ENCODE peak calls at places on chromosomes 2 and 18, in six cellular contexts. One of them, this sample, is unnamed.

GRCh38 chr2:37671013-37671815 is at the start of gene CDC42EP3:
- DNase-seq in stimulated activated naive CD8-positive, alpha-beta T cell treated with anti-CD3 and anti-CD28 coated beads, Interleukin-15, Interleukin-2, amounts not matched to agents 100 U/mL and 50 U/mL, for 24 hours: peak
- DNase-seq in HEK293T: peak
- DNase-seq in T-helper 9 cell: peak
- DNase-seq in DMS153: no peak
- DNase-seq in NCI-H1092 treated with DMSO at 0.1 percent for 48 hours: peak
- DNase-seq in this sample: peak

GRCh38 chr18:21740474-21740723 is 193 bp upstream of the MIB1 start:
- DNase-seq in NCI-H1092 treated with DMSO at 0.1 percent for 48 hours: no peak
- DNase-seq in DMS153: no peak
- DNase-seq in T-helper 9 cell: no peak
- DNase-seq in stimulated activated naive CD8-positive, alpha-beta T cell treated with anti-CD3 and anti-CD28 coated beads, Interleukin-15, Interleukin-2, amounts not matched to agents 100 U/mL and 50 U/mL, for 24 hours: no peak
- DNase-seq in HEK293T: peak
- DNase-seq in this sample: peak

GRCh38 chr2:68465081-68465916 is 1.8 kb downstream of the FBXO48 start:
- DNase-seq in stimulated activated naive CD8-positive, alpha-beta T cell treated with anti-CD3 and anti-CD28 coated beads, Interleukin-15, Interleukin-2, amounts not matched to agents 100 U/mL and 50 U/mL, for 24 hours: peak
- DNase-seq in NCI-H1092 treated with DMSO at 0.1 percent for 48 hours: no peak
- DNase-seq in T-helper 9 cell: no peak
- DNase-seq in DMS153: no peak
- DNase-seq in HEK293T: no peak
- DNase-seq in this sample: no peak

GRCh38 chr2:25161055-25161781 is 7.2 kb downstream of the POMC start:
- DNase-seq in NCI-H1092 treated with DMSO at 0.1 percent for 48 hours: no peak
- DNase-seq in stimulated activated naive CD8-positive, alpha-beta T cell treated with anti-CD3 and anti-CD28 coated beads, Interleukin-15, Interleukin-2, amounts not matched to agents 100 U/mL and 50 U/mL, for 24 hours: peak
- DNase-seq in T-helper 9 cell: peak
- DNase-seq in DMS153: no peak
- DNase-seq in HEK293T: no peak
- DNase-seq in this sample: no peak

GRCh38 chr2:217954469-217954868 is 48.3 kb downstream of the TNS1 start:
- DNase-seq in DMS153: peak
- DNase-seq in HEK293T: no peak
- DNase-seq in NCI-H1092 treated with DMSO at 0.1 percent for 48 hours: no peak
- DNase-seq in T-helper 9 cell: no peak
- DNase-seq in stimulated activated naive CD8-positive, alpha-beta T cell treated with anti-CD3 and anti-CD28 coated beads, Interleukin-15, Interleukin-2, amounts not matched to agents 100 U/mL and 50 U/mL, for 24 hours: no peak
- DNase-seq in this sample: no peak

GRCh38 chr2:167342769-167343168 is 454.5 kb downstream of the XIRP2 start:
- DNase-seq in NCI-H1092 treated with DMSO at 0.1 percent for 48 hours: no peak
- DNase-seq in HEK293T: no peak
- DNase-seq in stimulated activated naive CD8-positive, alpha-beta T cell treated with anti-CD3 and anti-CD28 coated beads, Interleukin-15, Interleukin-2, amounts not matched to agents 100 U/mL and 50 U/mL, for 24 hours: no peak
- DNase-seq in DMS153: no peak
- DNase-seq in T-helper 9 cell: no peak
- DNase-seq in this sample: no peak

GRCh38 chr2:128949360-128949759 is 630.7 kb upstream of the HS6ST1 start:
- DNase-seq in NCI-H1092 treated with DMSO at 0.1 percent for 48 hours: no peak
- DNase-seq in HEK293T: no peak
- DNase-seq in DMS153: no peak
- DNase-seq in stimulated activated naive CD8-positive, alpha-beta T cell treated with anti-CD3 and anti-CD28 coated beads, Interleukin-15, Interleukin-2, amounts not matched to agents 100 U/mL and 50 U/mL, for 24 hours: no peak
- DNase-seq in T-helper 9 cell: no peak
- DNase-seq in this sample: no peak

GRCh38 chr2:84299211-84299775 is 159.8 kb downstream of the SUCLG1 start:
- DNase-seq in NCI-H1092 treated with DMSO at 0.1 percent for 48 hours: no peak
- DNase-seq in T-helper 9 cell: no peak
- DNase-seq in stimulated activated naive CD8-positive, alpha-beta T cell treated with anti-CD3 and anti-CD28 coated beads, Interleukin-15, Interleukin-2, amounts not matched to agents 100 U/mL and 50 U/mL, for 24 hours: no peak
- DNase-seq in HEK293T: no peak
- DNase-seq in DMS153: no peak
- DNase-seq in this sample: no peak

GRCh38 chr18:2091937-2092336 is 479.4 kb downstream of the METTL4 start:
- DNase-seq in NCI-H1092 treated with DMSO at 0.1 percent for 48 hours: no peak
- DNase-seq in HEK293T: no peak
- DNase-seq in stimulated activated naive CD8-positive, alpha-beta T cell treated with anti-CD3 and anti-CD28 coated beads, Interleukin-15, Interleukin-2, amounts not matched to agents 100 U/mL and 50 U/mL, for 24 hours: no peak
- DNase-seq in DMS153: no peak
- DNase-seq in T-helper 9 cell: no peak
- DNase-seq in this sample: no peak

GRCh38 chr2:19462228-19462627 is 103.8 kb upstream of the OSR1 start:
- DNase-seq in DMS153: no peak
- DNase-seq in T-helper 9 cell: no peak
- DNase-seq in stimulated activated naive CD8-positive, alpha-beta T cell treated with anti-CD3 and anti-CD28 coated beads, Interleukin-15, Interleukin-2, amounts not matched to agents 100 U/mL and 50 U/mL, for 24 hours: no peak
- DNase-seq in HEK293T: no peak
- DNase-seq in NCI-H1092 treated with DMSO at 0.1 percent for 48 hours: no peak
- DNase-seq in this sample: no peak

GRCh38 chr2:144479138-144479537 is 40.8 kb downstream of the ZEB2 start:
- DNase-seq in NCI-H1092 treated with DMSO at 0.1 percent for 48 hours: no peak
- DNase-seq in HEK293T: no peak
- DNase-seq in T-helper 9 cell: no peak
- DNase-seq in stimulated activated naive CD8-positive, alpha-beta T cell treated with anti-CD3 and anti-CD28 coated beads, Interleukin-15, Interleukin-2, amounts not matched to agents 100 U/mL and 50 U/mL, for 24 hours: no peak
- DNase-seq in DMS153: no peak
- DNase-seq in this sample: no peak

GRCh38 chr2:143431316-143431715 is 302.1 kb downstream of the ARHGAP15 start:
- DNase-seq in T-helper 9 cell: no peak
- DNase-seq in DMS153: no peak
- DNase-seq in NCI-H1092 treated with DMSO at 0.1 percent for 48 hours: no peak
- DNase-seq in HEK293T: no peak
- DNase-seq in stimulated activated naive CD8-positive, alpha-beta T cell treated with anti-CD3 and anti-CD28 coated beads, Interleukin-15, Interleukin-2, amounts not matched to agents 100 U/mL and 50 U/mL, for 24 hours: no peak
- DNase-seq in this sample: no peak

GRCh38 chr2:97730245-97730644 is 16.9 kb downstream of the ZAP70 start:
- DNase-seq in DMS153: no peak
- DNase-seq in HEK293T: no peak
- DNase-seq in stimulated activated naive CD8-positive, alpha-beta T cell treated with anti-CD3 and anti-CD28 coated beads, Interleukin-15, Interleukin-2, amounts not matched to agents 100 U/mL and 50 U/mL, for 24 hours: no peak
- DNase-seq in T-helper 9 cell: no peak
- DNase-seq in NCI-H1092 treated with DMSO at 0.1 percent for 48 hours: no peak
- DNase-seq in this sample: no peak

GRCh38 chr2:11554430-11554764 is 20.6 kb downstream of the GREB1 start:
- DNase-seq in HEK293T: no peak
- DNase-seq in stimulated activated naive CD8-positive, alpha-beta T cell treated with anti-CD3 and anti-CD28 coated beads, Interleukin-15, Interleukin-2, amounts not matched to agents 100 U/mL and 50 U/mL, for 24 hours: no peak
- DNase-seq in DMS153: no peak
- DNase-seq in T-helper 9 cell: no peak
- DNase-seq in NCI-H1092 treated with DMSO at 0.1 percent for 48 hours: no peak
- DNase-seq in this sample: no peak

GRCh38 chr2:67895171-67895941 is 167.4 kb downstream of the C1D start:
- DNase-seq in NCI-H1092 treated with DMSO at 0.1 percent for 48 hours: no peak
- DNase-seq in stimulated activated naive CD8-positive, alpha-beta T cell treated with anti-CD3 and anti-CD28 coated beads, Interleukin-15, Interleukin-2, amounts not matched to agents 100 U/mL and 50 U/mL, for 24 hours: no peak
- DNase-seq in HEK293T: peak
- DNase-seq in T-helper 9 cell: no peak
- DNase-seq in DMS153: peak
- DNase-seq in this sample: no peak

GRCh38 chr2:47083485-47083884 is 71.6 kb downstream of the STPG4 start:
- DNase-seq in stimulated activated naive CD8-positive, alpha-beta T cell treated with anti-CD3 and anti-CD28 coated beads, Interleukin-15, Interleukin-2, amounts not matched to agents 100 U/mL and 50 U/mL, for 24 hours: no peak
- DNase-seq in T-helper 9 cell: no peak
- DNase-seq in HEK293T: no peak
- DNase-seq in DMS153: no peak
- DNase-seq in NCI-H1092 treated with DMSO at 0.1 percent for 48 hours: no peak
- DNase-seq in this sample: no peak

GRCh38 chr18:44742741-44743311 is 62.1 kb downstream of the SETBP1 start:
- DNase-seq in stimulated activated naive CD8-positive, alpha-beta T cell treated with anti-CD3 and anti-CD28 coated beads, Interleukin-15, Interleukin-2, amounts not matched to agents 100 U/mL and 50 U/mL, for 24 hours: no peak
- DNase-seq in NCI-H1092 treated with DMSO at 0.1 percent for 48 hours: peak
- DNase-seq in T-helper 9 cell: no peak
- DNase-seq in HEK293T: no peak
- DNase-seq in DMS153: peak
- DNase-seq in this sample: no peak

GRCh38 chr2:55111570-55112228 is 61.4 kb upstream of the RTN4 start:
- DNase-seq in T-helper 9 cell: no peak
- DNase-seq in NCI-H1092 treated with DMSO at 0.1 percent for 48 hours: peak
- DNase-seq in stimulated activated naive CD8-positive, alpha-beta T cell treated with anti-CD3 and anti-CD28 coated beads, Interleukin-15, Interleukin-2, amounts not matched to agents 100 U/mL and 50 U/mL, for 24 hours: no peak
- DNase-seq in HEK293T: peak
- DNase-seq in DMS153: peak
- DNase-seq in this sample: peak

GRCh38 chr18:10145523-10145922 is 231.7 kb downstream of the VAPA start:
- DNase-seq in stimulated activated naive CD8-positive, alpha-beta T cell treated with anti-CD3 and anti-CD28 coated beads, Interleukin-15, Interleukin-2, amounts not matched to agents 100 U/mL and 50 U/mL, for 24 hours: no peak
- DNase-seq in HEK293T: no peak
- DNase-seq in NCI-H1092 treated with DMSO at 0.1 percent for 48 hours: no peak
- DNase-seq in T-helper 9 cell: no peak
- DNase-seq in DMS153: no peak
- DNase-seq in this sample: no peak

GRCh38 chr2:33671198-33671597 is 72.1 kb upstream of the FAM98A start:
- DNase-seq in DMS153: no peak
- DNase-seq in T-helper 9 cell: no peak
- DNase-seq in stimulated activated naive CD8-positive, alpha-beta T cell treated with anti-CD3 and anti-CD28 coated beads, Interleukin-15, Interleukin-2, amounts not matched to agents 100 U/mL and 50 U/mL, for 24 hours: no peak
- DNase-seq in NCI-H1092 treated with DMSO at 0.1 percent for 48 hours: no peak
- DNase-seq in HEK293T: no peak
- DNase-seq in this sample: no peak

GRCh38 chr2:217816396-217816869 is 186.4 kb downstream of the TNS1 start:
- DNase-seq in NCI-H1092 treated with DMSO at 0.1 percent for 48 hours: no peak
- DNase-seq in DMS153: no peak
- DNase-seq in stimulated activated naive CD8-positive, alpha-beta T cell treated with anti-CD3 and anti-CD28 coated beads, Interleukin-15, Interleukin-2, amounts not matched to agents 100 U/mL and 50 U/mL, for 24 hours: no peak
- DNase-seq in HEK293T: no peak
- DNase-seq in T-helper 9 cell: no peak
- DNase-seq in this sample: no peak

GRCh38 chr2:46909771-46910419 is 5.7 kb downstream of the MCFD2 start:
- DNase-seq in HEK293T: no peak
- DNase-seq in stimulated activated naive CD8-positive, alpha-beta T cell treated with anti-CD3 and anti-CD28 coated beads, Interleukin-15, Interleukin-2, amounts not matched to agents 100 U/mL and 50 U/mL, for 24 hours: peak
- DNase-seq in DMS153: no peak
- DNase-seq in T-helper 9 cell: no peak
- DNase-seq in NCI-H1092 treated with DMSO at 0.1 percent for 48 hours: no peak
- DNase-seq in this sample: no peak

GRCh38 chr18:2687390-2688001 is 32.0 kb downstream of the SMCHD1 start:
- DNase-seq in DMS153: no peak
- DNase-seq in NCI-H1092 treated with DMSO at 0.1 percent for 48 hours: no peak
- DNase-seq in T-helper 9 cell: no peak
- DNase-seq in stimulated activated naive CD8-positive, alpha-beta T cell treated with anti-CD3 and anti-CD28 coated beads, Interleukin-15, Interleukin-2, amounts not matched to agents 100 U/mL and 50 U/mL, for 24 hours: no peak
- DNase-seq in HEK293T: no peak
- DNase-seq in this sample: no peak

GRCh38 chr2:85468704-85469349 is 50.3 kb downstream of the SH2D6 start:
- DNase-seq in HEK293T: no peak
- DNase-seq in DMS153: peak
- DNase-seq in stimulated activated naive CD8-positive, alpha-beta T cell treated with anti-CD3 and anti-CD28 coated beads, Interleukin-15, Interleukin-2, amounts not matched to agents 100 U/mL and 50 U/mL, for 24 hours: no peak
- DNase-seq in T-helper 9 cell: no peak
- DNase-seq in NCI-H1092 treated with DMSO at 0.1 percent for 48 hours: peak
- DNase-seq in this sample: no peak

GRCh38 chr18:49901862-49902340 is 88.6 kb upstream of the ACAA2 start:
- DNase-seq in DMS153: no peak
- DNase-seq in HEK293T: no peak
- DNase-seq in T-helper 9 cell: no peak
- DNase-seq in NCI-H1092 treated with DMSO at 0.1 percent for 48 hours: no peak
- DNase-seq in stimulated activated naive CD8-positive, alpha-beta T cell treated with anti-CD3 and anti-CD28 coated beads, Interleukin-15, Interleukin-2, amounts not matched to agents 100 U/mL and 50 U/mL, for 24 hours: no peak
- DNase-seq in this sample: no peak

GRCh38 chr2:104867351-104868080 is 13.6 kb downstream of the POU3F3 start:
- DNase-seq in stimulated activated naive CD8-positive, alpha-beta T cell treated with anti-CD3 and anti-CD28 coated beads, Interleukin-15, Interleukin-2, amounts not matched to agents 100 U/mL and 50 U/mL, for 24 hours: no peak
- DNase-seq in HEK293T: no peak
- DNase-seq in NCI-H1092 treated with DMSO at 0.1 percent for 48 hours: no peak
- DNase-seq in T-helper 9 cell: no peak
- DNase-seq in DMS153: no peak
- DNase-seq in this sample: no peak

GRCh38 chr2:101173707-101174295 is 22.6 kb upstream of the TBC1D8 start:
- DNase-seq in HEK293T: no peak
- DNase-seq in stimulated activated naive CD8-positive, alpha-beta T cell treated with anti-CD3 and anti-CD28 coated beads, Interleukin-15, Interleukin-2, amounts not matched to agents 100 U/mL and 50 U/mL, for 24 hours: peak
- DNase-seq in T-helper 9 cell: no peak
- DNase-seq in DMS153: no peak
- DNase-seq in NCI-H1092 treated with DMSO at 0.1 percent for 48 hours: no peak
- DNase-seq in this sample: no peak

GRCh38 chr2:190447766-190448165 is 39.6 kb downstream of the MFSD6 start:
- DNase-seq in stimulated activated naive CD8-positive, alpha-beta T cell treated with anti-CD3 and anti-CD28 coated beads, Interleukin-15, Interleukin-2, amounts not matched to agents 100 U/mL and 50 U/mL, for 24 hours: no peak
- DNase-seq in NCI-H1092 treated with DMSO at 0.1 percent for 48 hours: no peak
- DNase-seq in HEK293T: no peak
- DNase-seq in DMS153: no peak
- DNase-seq in T-helper 9 cell: no peak
- DNase-seq in this sample: no peak

GRCh38 chr18:26322892-26323653 is 96.8 kb downstream of the TAF4B start:
- DNase-seq in HEK293T: no peak
- DNase-seq in stimulated activated naive CD8-positive, alpha-beta T cell treated with anti-CD3 and anti-CD28 coated beads, Interleukin-15, Interleukin-2, amounts not matched to agents 100 U/mL and 50 U/mL, for 24 hours: no peak
- DNase-seq in NCI-H1092 treated with DMSO at 0.1 percent for 48 hours: no peak
- DNase-seq in T-helper 9 cell: no peak
- DNase-seq in DMS153: no peak
- DNase-seq in this sample: no peak

GRCh38 chr2:220147590-220147989 is 520.2 kb downstream of the SLC4A3 start:
- DNase-seq in NCI-H1092 treated with DMSO at 0.1 percent for 48 hours: no peak
- DNase-seq in T-helper 9 cell: no peak
- DNase-seq in HEK293T: no peak
- DNase-seq in stimulated activated naive CD8-positive, alpha-beta T cell treated with anti-CD3 and anti-CD28 coated beads, Interleukin-15, Interleukin-2, amounts not matched to agents 100 U/mL and 50 U/mL, for 24 hours: no peak
- DNase-seq in DMS153: no peak
- DNase-seq in this sample: no peak

GRCh38 chr18:13217466-13217961 is 1.0 kb upstream of the LDLRAD4 start:
- DNase-seq in NCI-H1092 treated with DMSO at 0.1 percent for 48 hours: peak
- DNase-seq in DMS153: no peak
- DNase-seq in T-helper 9 cell: peak
- DNase-seq in stimulated activated naive CD8-positive, alpha-beta T cell treated with anti-CD3 and anti-CD28 coated beads, Interleukin-15, Interleukin-2, amounts not matched to agents 100 U/mL and 50 U/mL, for 24 hours: peak
- DNase-seq in HEK293T: peak
- DNase-seq in this sample: peak

GRCh38 chr2:22907330-22907729 is 477.6 kb upstream of the KLHL29 start:
- DNase-seq in DMS153: no peak
- DNase-seq in stimulated activated naive CD8-positive, alpha-beta T cell treated with anti-CD3 and anti-CD28 coated beads, Interleukin-15, Interleukin-2, amounts not matched to agents 100 U/mL and 50 U/mL, for 24 hours: no peak
- DNase-seq in HEK293T: no peak
- DNase-seq in NCI-H1092 treated with DMSO at 0.1 percent for 48 hours: no peak
- DNase-seq in T-helper 9 cell: no peak
- DNase-seq in this sample: no peak

GRCh38 chr2:20449501-20450200 is 2.8 kb downstream of the RHOB start:
- DNase-seq in stimulated activated naive CD8-positive, alpha-beta T cell treated with anti-CD3 and anti-CD28 coated beads, Interleukin-15, Interleukin-2, amounts not matched to agents 100 U/mL and 50 U/mL, for 24 hours: no peak
- DNase-seq in DMS153: no peak
- DNase-seq in HEK293T: no peak
- DNase-seq in NCI-H1092 treated with DMSO at 0.1 percent for 48 hours: no peak
- DNase-seq in T-helper 9 cell: no peak
- DNase-seq in this sample: no peak